ENCODE peak calls at places on chromosomes 3 and 15, in seven cellular contexts. Q, K, H, L, M, B and E are unnamed samples.

GRCh38 chr3:89624494-89624893 is 517.1 kb downstream of the EPHA3 start:
- DNase-seq in Q (no peak), B (no peak), L (no peak), H (no peak), K (no peak), M (no peak), E (no peak)

GRCh38 chr3:11288021-11288491 is 15.9 kb downstream of the ATG7 start:
- DNase-seq in M (no peak), L (no peak), H (no peak), Q (no peak), K (no peak), B (no peak), E (peak)

GRCh38 chr3:175464362-175464761 is 605.2 kb downstream of the NAALADL2 start:
- DNase-seq in L (no peak), K (no peak), H (no peak), B (no peak), M (no peak), Q (no peak), E (no peak)

GRCh38 chr3:193347507-193348501 is 30.7 kb downstream of the ATP13A5 start:
- DNase-seq in M (no peak), K (no peak), Q (no peak), L (no peak), B (no peak), H (no peak), E (no peak)

GRCh38 chr3:142857056-142857455 is 31.8 kb downstream of the PCOLCE2 start:
- DNase-seq in K (no peak), M (no peak), L (no peak), Q (peak), H (no peak), B (peak), E (peak)

GRCh38 chr3:186316666-186317260 is 45.3 kb downstream of the DGKG start:
- DNase-seq in H (no peak), M (no peak), B (no peak), Q (no peak), K (no peak), L (no peak), E (peak)

GRCh38 chr15:96268421-96269204 is 61.9 kb upstream of the NR2F2 start:
- DNase-seq in L (no peak), H (no peak), K (no peak), Q (no peak), B (no peak), M (no peak), E (peak)

GRCh38 chr3:50389368-50389767 is 30.0 kb upstream of the TMEM115 start:
- DNase-seq in H (no peak), Q (no peak), K (no peak), L (no peak), M (no peak), B (no peak), E (no peak)

GRCh38 chr3:189292667-189293478 is 121.1 kb downstream of the TPRG1 start:
- DNase-seq in L (no peak), B (no peak), M (no peak), Q (no peak), H (no peak), K (no peak), E (peak)

GRCh38 chr3:17459470-17459993 is 282.9 kb downstream of the TBC1D5 start:
- DNase-seq in H (no peak), L (no peak), M (no peak), B (no peak), K (no peak), Q (no peak), E (no peak)

GRCh38 chr15:88348579-88349255 is 92.2 kb upstream of the NTRK3 start:
- DNase-seq in M (no peak), K (no peak), H (no peak), L (no peak), B (no peak), Q (no peak), E (no peak)

GRCh38 chr3:169146112-169146665 is 517.3 kb downstream of the MECOM start:
- DNase-seq in H (no peak), B (peak), Q (peak), K (peak), L (no peak), M (peak), E (peak)

GRCh38 chr3:192409203-192409837 is 318.0 kb downstream of the FGF12 start:
- DNase-seq in H (no peak), Q (peak), L (no peak), M (no peak), K (no peak), B (peak), E (no peak)

GRCh38 chr15:56241374-56242085 is 2.1 kb downstream of the RFX7 start:
- DNase-seq in H (no peak), L (no peak), B (no peak), K (no peak), Q (no peak), M (no peak), E (no peak)

GRCh38 chr15:66126057-66126855 is 127.3 kb downstream of the MEGF11 start:
- DNase-seq in L (no peak), Q (no peak), K (no peak), M (no peak), H (no peak), B (no peak), E (no peak)

GRCh38 chr3:129184396-129184656 is 630 bp upstream of the CNBP start:
- DNase-seq in L (no peak), M (no peak), H (no peak), K (no peak), B (peak), Q (no peak), E (peak)

GRCh38 chr15:83396071-83396470 is 51.1 kb upstream of the SH3GL3 start:
- DNase-seq in Q (no peak), L (no peak), M (no peak), B (no peak), K (no peak), H (no peak), E (peak)

GRCh38 chr3:129016366-129016724 is 15.2 kb downstream of the EFCC1 start:
- DNase-seq in Q (peak), M (peak), K (peak), B (no peak), H (no peak), L (no peak), E (no peak)

GRCh38 chr15:52370010-52370409 is 74.4 kb upstream of the MYO5C start:
- DNase-seq in K (no peak), B (no peak), M (no peak), H (no peak), L (no peak), Q (peak), E (no peak)

GRCh38 chr3:123194552-123194951 is 7.2 kb upstream of the SEC22A start:
- DNase-seq in M (no peak), K (no peak), L (no peak), B (peak), H (no peak), Q (peak), E (no peak)

GRCh38 chr15:37695719-37696118 is 238.7 kb upstream of the TMCO5A start:
- DNase-seq in K (no peak), L (no peak), H (no peak), B (no peak), M (no peak), Q (no peak), E (no peak)

GRCh38 chr3:71537211-71537611 is 46.3 kb downstream of the FOXP1 start:
- DNase-seq in M (no peak), B (peak), L (no peak), Q (no peak), H (no peak), K (no peak), E (peak)

GRCh38 chr3:170418422-170419300 is at the start of gene CLDN11:
- DNase-seq in B (no peak), Q (peak), M (peak), L (no peak), H (peak), K (no peak), E (no peak)

GRCh38 chr3:23129817-23130216 is 73.3 kb upstream of the UBE2E2 start:
- DNase-seq in M (no peak), H (no peak), Q (no peak), L (no peak), B (no peak), K (no peak), E (peak)

GRCh38 chr3:31170932-31171670 is 276.6 kb upstream of the GADL1 start:
- DNase-seq in Q (no peak), B (no peak), H (no peak), K (no peak), M (no peak), L (no peak), E (peak)

GRCh38 chr15:60975203-60975602 is 253.9 kb downstream of the RORA start:
- DNase-seq in M (no peak), B (no peak), H (no peak), L (no peak), Q (no peak), K (no peak), E (no peak)

GRCh38 chr3:41174703-41174964 is 24.7 kb upstream of the CTNNB1 start:
- DNase-seq in B (no peak), Q (no peak), M (no peak), K (no peak), H (no peak), L (no peak), E (no peak)

GRCh38 chr3:23567917-23568316 is 237.8 kb upstream of the UBE2E1 start:
- DNase-seq in H (no peak), Q (no peak), K (no peak), L (no peak), M (no peak), B (no peak), E (peak)

GRCh38 chr3:111732248-111732879 is 126.7 kb upstream of the PHLDB2 start:
- DNase-seq in L (no peak), B (no peak), H (no peak), Q (peak), K (no peak), M (no peak), E (no peak)